ENCODE peak calls at places on chromosomes 7 and 10, in eight cellular contexts. Z is astrocyte, J is hepatocyte, U is esophagus squamous epithelium, O is GM12865, N is prostate gland, C is IMR-90, V is H1. A is an unnamed sample.

GRCh38 chr10:71852335-71852937 is 1.4 kb upstream of the PSAP start:
- DNase-seq in J (no peak), N (no peak), C (no peak), U (no peak), V (no peak), Z (no peak), O (peak; percentile 28), A (no peak)

GRCh38 chr10:78321500-78321899 is 287.8 kb downstream of the RPS24 start:
- DNase-seq in O (no peak), Z (no peak), V (no peak), J (no peak), C (no peak), N (peak; percentile 1), U (no peak), A (no peak)

GRCh38 chr10:33800986-33801385 is 466.5 kb upstream of the NRP1 start:
- DNase-seq in O (no peak), C (no peak), Z (no peak), V (no peak), N (no peak), U (no peak), J (no peak), A (no peak)

GRCh38 chr7:94250124-94250523 is 144.6 kb upstream of the COL1A2 start:
- DNase-seq in C (no peak), O (no peak), N (no peak), J (no peak), V (no peak), U (no peak), Z (peak; percentile 11), A (no peak)

GRCh38 chr7:139827042-139827441 is 2.0 kb upstream of the TBXAS1 start:
- DNase-seq in C (no peak), U (no peak), Z (no peak), V (no peak), J (no peak), N (no peak), O (peak; percentile 47), A (no peak)

GRCh38 chr7:77786741-77787140 is 11.5 kb downstream of the TMEM60 start:
- DNase-seq in Z (no peak), N (no peak), C (no peak), U (no peak), J (no peak), O (no peak), V (no peak), A (no peak)

GRCh38 chr7:135757719-135758411 is 9.3 kb upstream of the FAM180A start:
- DNase-seq in N (no peak), O (no peak), U (no peak), Z (peak; percentile 94), C (peak; percentile 54), V (no peak), J (no peak), A (peak; percentile 95)

GRCh38 chr10:86756511-86757109 is at the start of gene BMPR1A:
- DNase-seq in V (no peak), O (peak; percentile 27), U (peak; percentile 25), Z (no peak), N (peak; percentile 89), C (peak; percentile 86), J (peak; percentile 67), A (no peak)

GRCh38 chr10:104809288-104810090 is 168.4 kb downstream of the SORCS3 start:
- DNase-seq in N (no peak), V (peak; percentile 23), C (no peak), J (peak; percentile 26), U (no peak), O (peak; percentile 66), Z (peak; percentile 20), A (no peak)

GRCh38 chr10:79084012-79084971 is 15.5 kb downstream of the ZMIZ1 start:
- DNase-seq in U (peak; percentile 46), Z (peak; percentile 74), V (no peak), C (peak; percentile 83), J (peak; percentile 82), O (peak; percentile 55), N (peak; percentile 58), A (peak; percentile 88)

GRCh38 chr10:120598377-120598776 is 141.3 kb downstream of the PLPP4 start:
- DNase-seq in O (no peak), J (no peak), U (no peak), N (no peak), Z (no peak), C (no peak), V (no peak), A (no peak)

GRCh38 chr10:50419756-50420155 is 168.4 kb upstream of the ASAH2 start:
- DNase-seq in Z (no peak), V (no peak), N (no peak), C (no peak), U (no peak), J (no peak), O (no peak), A (no peak)

GRCh38 chr7:120838281-120838682 is 19.7 kb downstream of the TSPAN12 start:
- DNase-seq in Z (no peak), V (no peak), J (no peak), C (no peak), N (no peak), O (peak; percentile 81), U (no peak), A (no peak)
- H3K4me3 ChIP-seq in Z (no peak overlapping the region), V (no peak overlapping the region), J (no peak overlapping the region), C (no peak overlapping the region), N (no peak overlapping the region), O (peak overlapping the region; percentile 49), U (no peak overlapping the region), A (no peak overlapping the region)

DNA sequence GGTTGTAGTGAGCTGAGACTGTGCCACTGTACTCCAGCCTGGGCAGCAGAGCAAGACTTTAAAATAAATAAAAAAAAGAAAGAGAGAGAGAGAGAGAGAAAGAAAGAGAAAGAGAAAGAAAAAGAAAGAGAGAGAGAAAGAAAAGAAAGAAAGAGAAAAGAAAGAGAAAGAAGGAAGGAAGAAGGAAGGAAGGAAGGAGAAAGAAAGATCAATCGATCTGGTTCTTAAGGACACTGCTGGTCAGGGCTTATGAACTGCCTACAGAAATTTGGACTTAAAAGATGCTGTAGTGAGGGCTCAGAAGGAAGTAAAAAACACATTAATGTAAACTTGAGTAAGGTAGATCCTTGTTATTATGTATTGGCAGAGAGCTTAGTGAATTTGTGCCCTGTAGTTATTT is 62.4 kb downstream of the COPG2 start:
- DNase-seq in J (no peak), V (no peak), O (no peak), Z (no peak), C (no peak), U (no peak), N (no peak), A (no peak)
- TF ChIP-seq CTCF in J (no peak), V (no peak), O (no peak), Z (no peak), C (no peak), U (no peak), N (no peak), A (no peak)

GRCh38 chr10:89518876-89519842 is 16.2 kb downstream of the SLC16A12 start:
- DNase-seq in J (peak; percentile 30), Z (no peak), V (no peak), O (no peak), C (peak; percentile 46), N (no peak), U (no peak), A (peak; percentile 46)

GRCh38 chr10:89513206-89513605 is 22.2 kb downstream of the SLC16A12 start:
- DNase-seq in V (no peak), N (no peak), J (no peak), C (no peak), O (no peak), Z (no peak), U (no peak), A (no peak)

GRCh38 chr10:89516149-89516832 is 19.1 kb downstream of the SLC16A12 start:
- DNase-seq in U (no peak), V (no peak), C (peak; percentile 98), O (no peak), J (peak; percentile 66), N (no peak), Z (peak; percentile 97), A (peak; percentile 89)

GRCh38 chr10:89518108-89518507 is 17.3 kb downstream of the SLC16A12 start:
- DNase-seq in J (no peak), C (no peak), O (no peak), V (no peak), N (no peak), Z (no peak), U (no peak), A (no peak)

DNA sequence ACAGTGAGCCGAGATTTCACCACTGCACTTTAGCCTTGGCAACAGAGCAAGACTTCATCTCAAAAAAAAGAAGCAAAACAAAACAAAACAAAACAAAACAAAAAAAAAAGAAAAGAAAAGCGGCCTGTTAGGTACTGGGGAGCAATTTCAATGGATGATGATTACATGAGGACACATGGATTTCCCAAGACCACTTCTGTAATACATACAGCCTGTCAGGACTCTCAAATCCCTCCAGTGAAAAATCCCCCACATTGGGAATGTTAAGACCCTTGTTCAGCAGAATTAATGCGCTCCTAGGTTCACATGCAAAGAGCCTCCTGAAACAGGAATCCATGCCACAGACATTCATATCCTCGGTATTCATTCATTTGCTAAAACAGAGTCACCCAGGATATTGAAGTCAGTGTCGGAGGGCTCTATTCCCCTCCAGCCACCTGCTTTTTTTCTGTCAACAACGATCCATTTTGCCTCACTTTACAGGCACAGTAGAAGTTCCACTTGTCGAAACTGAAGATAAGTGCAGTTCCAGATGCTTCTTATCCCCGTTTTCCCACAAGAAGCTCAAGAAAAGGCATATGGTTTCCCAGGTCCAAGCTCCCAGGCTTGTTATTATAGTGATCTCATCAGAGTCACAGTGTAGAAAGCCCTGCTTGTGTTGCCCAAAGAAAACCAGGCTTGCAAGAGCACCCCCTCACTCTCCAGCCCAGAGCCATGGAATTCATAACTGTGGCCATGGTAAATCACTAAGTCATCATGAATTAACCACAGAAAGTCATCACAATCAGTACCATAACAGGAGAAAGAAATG is 20.2 kb downstream of the SLC16A12 start:
- DNase-seq in C (peak; percentile 100), O (no peak), N (no peak), V (no peak), Z (peak; percentile 100), U (no peak), J (peak; percentile 39), A (peak; percentile 95)
- H3K4me3 ChIP-seq in C (peak overlapping the region; percentile 12), O (no peak overlapping the region), N (no peak overlapping the region), V (no peak overlapping the region), Z (peak overlapping the region; percentile 52), U (no peak overlapping the region), J (no peak overlapping the region), A (no peak overlapping the region)

DNA sequence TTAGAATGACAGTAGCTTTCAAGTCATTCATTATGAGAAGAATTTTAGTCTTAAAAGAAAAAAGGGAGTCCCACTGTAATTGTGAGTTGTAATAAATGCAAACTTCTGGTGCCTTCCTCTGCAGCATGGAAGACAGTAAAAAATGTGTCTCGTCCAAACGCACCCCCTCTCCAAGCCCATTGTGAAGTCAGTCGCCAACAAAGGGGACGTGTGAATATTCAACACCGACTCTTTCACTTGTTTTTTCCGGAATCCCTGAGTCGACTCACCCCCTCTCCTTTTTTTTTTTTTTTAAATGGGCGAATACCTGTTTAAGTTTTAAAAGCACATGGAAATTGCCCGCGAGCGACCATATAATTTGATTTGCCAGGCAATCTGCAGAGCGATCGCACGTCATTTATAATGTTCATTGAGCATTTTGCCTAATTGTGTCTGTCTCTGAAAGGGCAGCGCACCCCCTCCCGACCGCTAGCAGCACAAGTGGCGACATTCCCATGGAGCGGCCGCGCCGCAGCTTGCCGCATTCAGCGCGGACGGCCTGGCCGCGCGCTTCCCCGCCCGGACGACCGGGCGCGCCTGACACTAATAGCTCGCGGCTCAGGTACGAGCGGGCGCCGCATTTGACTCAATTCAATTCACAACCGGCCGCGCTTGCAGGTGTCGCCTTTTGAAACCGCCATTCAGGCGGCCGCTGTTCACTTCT is 19.1 kb upstream of the PTF1A start:
- DNase-seq in N (no peak), O (no peak), C (no peak), V (no peak), J (no peak), Z (no peak), U (no peak), A (no peak)
- TF ChIP-seq CTCF in N (no peak), O (no peak), C (no peak), V (no peak), J (no peak), Z (no peak), U (no peak), A (no peak)

A was measured in fibroblast of the aortic adventitia.